ENCODE peak calls at places on chromosomes 4 and X, in eight cellular contexts. F is heart left ventricle; S is stimulated activated CD8-positive, alpha-beta memory T cell treated with anti-CD3 and anti-CD28 coated beads, Interleukin-15, amount 100 ng/mL, for 1 hour; X is foreskin fibroblast; L is smooth muscle cell of the brain vasculature; T is NCI-H526 treated with DMSO at 0.1 percent for 48 hours; H is activated CD4-positive, alpha-beta T cell treated with anti-CD3 and anti-CD28 coated beads, Interleukin-2, amount 50 U/mL, for 48 hours; A is T-cell. J is an unnamed sample.

GRCh38 chrX:140439455-140439854 is 65.4 kb downstream of the SOX3 start:
- DNase-seq in A (no peak), X (no peak), S (no peak), H (no peak), F (no peak), L (no peak), T (no peak), J (no peak)

GRCh38 chr4:151957163-151957562 is 196.4 kb upstream of the GATB start:
- DNase-seq in F (peak), X (no peak), L (peak), T (no peak), H (no peak), A (no peak), S (no peak), J (no peak)

GRCh38 chr4:26076896-26077295 is 162.9 kb downstream of the SMIM20 start:
- DNase-seq in F (no peak), X (peak), A (no peak), S (no peak), H (no peak), L (no peak), T (no peak), J (peak)

GRCh38 chr4:146095091-146095690 is 80.3 kb upstream of the LSM6 start:
- DNase-seq in L (peak), T (no peak), A (no peak), X (peak), F (no peak), S (no peak), H (peak), J (no peak)

GRCh38 chr4:185359767-185360446 is 35.8 kb downstream of the LRP2BP start:
- DNase-seq in F (no peak), A (no peak), S (no peak), H (no peak), L (peak), X (peak), T (no peak), J (no peak)

GRCh38 chrX:24025741-24026402 is 1.1 kb downstream of the KLHL15 start:
- DNase-seq in A (no peak), L (no peak), F (no peak), S (no peak), H (no peak), X (peak), T (no peak), J (no peak)

GRCh38 chr4:147076179-147076578 is 130.5 kb upstream of the TTC29 start:
- DNase-seq in S (no peak), T (no peak), F (no peak), A (no peak), H (no peak), L (no peak), X (no peak), J (no peak)

GRCh38 chrX:9876205-9876604 is 90.0 kb downstream of the SHROOM2 start:
- DNase-seq in F (no peak), X (no peak), S (no peak), L (no peak), T (no peak), H (no peak), A (no peak), J (no peak)

GRCh38 chr4:99845708-99846469 is 29.3 kb downstream of the DAPP1 start:
- DNase-seq in A (no peak), T (no peak), S (no peak), H (no peak), F (no peak), L (no peak), X (no peak), J (no peak)